ENCODE peak calls at places on chromosomes 1 and 21, in five cellular contexts. F, P, V, E and H are unnamed samples.
A peak's percentile ranks its signal among the peaks of the same experiment; 100 is the strongest.

GRCh38 chr1:168709896-168710305 is 19.1 kb downstream of the DPT start:
- DNase-seq in V (peak; percentile 88), P (no peak), F (no peak), E (peak; percentile 99), H (no peak)

GRCh38 chr1:239368436-239369109 is 17.8 kb upstream of the CHRM3 start:
- DNase-seq in E (peak; percentile 78), F (no peak), V (no peak), P (peak; percentile 11), H (no peak)

GRCh38 chr1:51242546-51242945 is 6.5 kb downstream of the RNF11 start:
- DNase-seq in E (no peak), V (no peak), P (no peak), F (no peak), H (no peak)

GRCh38 chr1:2493218-2493617 is 17.1 kb downstream of the PLCH2 start:
- DNase-seq in P (no peak), V (no peak), F (no peak), E (peak; percentile 32), H (no peak)

GRCh38 chr1:23444104-23444533 is 19.6 kb upstream of the TCEA3 start:
- DNase-seq in E (no peak), F (peak; percentile 72), V (peak; percentile 94), P (no peak), H (no peak)

GRCh38 chr1:53254011-53254640 is 15.8 kb upstream of the MAGOH start:
- DNase-seq in F (peak; percentile 74), V (peak; percentile 60), P (no peak), E (no peak), H (no peak)

GRCh38 chr1:101136739-101137138 is 100.1 kb upstream of the S1PR1 start:
- DNase-seq in E (peak; percentile 42), V (peak; percentile 28), F (peak; percentile 19), P (peak; percentile 50), H (peak; percentile 42)

GRCh38 chr1:9251501-9251900 is 16.9 kb downstream of the H6PD start:
- DNase-seq in F (no peak), E (no peak), V (no peak), P (no peak), H (no peak)

GRCh38 chr21:34530264-34530663 is 18.3 kb upstream of the KCNE1 start:
- DNase-seq in P (no peak), F (peak; percentile 86), E (no peak), V (peak; percentile 74), H (no peak)

GRCh38 chr21:43201491-43201890 is 32.7 kb downstream of the CRYAA start:
- DNase-seq in F (no peak), P (no peak), E (no peak), V (peak; percentile 3), H (peak; percentile 13)

GRCh38 chr1:63855942-63856341 is 82.1 kb downstream of the ROR1 start:
- DNase-seq in F (no peak), P (no peak), V (no peak), E (no peak), H (no peak)

GRCh38 chr1:52663716-52664115 is 30.7 kb downstream of the SHISAL2A start:
- DNase-seq in P (no peak), F (no peak), E (no peak), V (no peak), H (no peak)

GRCh38 chr1:243902100-243902499 is 52.1 kb upstream of the AKT3 start:
- DNase-seq in E (peak; percentile 58), P (no peak), V (no peak), F (no peak), H (no peak)

GRCh38 chr1:84687703-84688460 is 2.4 kb downstream of the SSX2IP start:
- DNase-seq in P (no peak), V (no peak), E (peak; percentile 63), F (peak; percentile 66), H (peak; percentile 19)

GRCh38 chr1:65001238-65001792 is 35.0 kb upstream of the JAK1 start:
- DNase-seq in F (peak; percentile 68), P (peak; percentile 75), V (peak; percentile 70), E (no peak), H (no peak)

GRCh38 chr1:46547481-46548383 is 3.7 kb downstream of the KNCN start:
- DNase-seq in P (peak; percentile 87), F (peak; percentile 62), V (peak; percentile 68), E (peak; percentile 70), H (peak; percentile 72)

GRCh38 chr1:41325801-41326200 is 35.4 kb upstream of the FOXO6 start:
- DNase-seq in V (no peak), E (peak; percentile 17), F (no peak), P (no peak), H (no peak)

GRCh38 chr21:32064511-32064910 is 191.7 kb downstream of the HUNK start:
- DNase-seq in P (no peak), F (no peak), V (no peak), E (no peak), H (no peak)

GRCh38 chr1:239606850-239607400 is 220.6 kb downstream of the CHRM3 start:
- DNase-seq in E (peak; percentile 54), V (no peak), P (no peak), F (no peak), H (no peak)

GRCh38 chr1:205567716-205568115 is 63.2 kb downstream of the CDK18 start:
- DNase-seq in E (no peak), V (no peak), P (peak; percentile 24), F (no peak), H (no peak)

GRCh38 chr1:3917761-3918160 is 17.7 kb upstream of the C1orf174 start:
- DNase-seq in E (no peak), P (no peak), V (no peak), F (no peak), H (no peak)

GRCh38 chr21:19065164-19065563 is 661.6 kb upstream of the TMPRSS15 start:
- DNase-seq in P (no peak), E (no peak), F (no peak), V (no peak), H (no peak)

GRCh38 chr1:13699510-13699909 is 478 bp upstream of the PRDM2 start:
- DNase-seq in E (peak; percentile 17), P (peak; percentile 34), F (no peak), V (peak; percentile 12), H (no peak)

GRCh38 chr1:54037476-54037875 is 15.5 kb downstream of the TMEM59 start:
- DNase-seq in F (peak; percentile 60), V (no peak), E (peak; percentile 23), P (no peak), H (no peak)

GRCh38 chr1:30754684-30755171 is 2.8 kb downstream of the LAPTM5 start:
- DNase-seq in E (no peak), P (no peak), V (no peak), F (no peak), H (peak; percentile 99)
- H3K4me2 ChIP-seq in E (no peak overlapping the region), P (no peak overlapping the region), V (no peak overlapping the region), F (no peak overlapping the region), H (peak overlapping the region; percentile 91)

DNA sequence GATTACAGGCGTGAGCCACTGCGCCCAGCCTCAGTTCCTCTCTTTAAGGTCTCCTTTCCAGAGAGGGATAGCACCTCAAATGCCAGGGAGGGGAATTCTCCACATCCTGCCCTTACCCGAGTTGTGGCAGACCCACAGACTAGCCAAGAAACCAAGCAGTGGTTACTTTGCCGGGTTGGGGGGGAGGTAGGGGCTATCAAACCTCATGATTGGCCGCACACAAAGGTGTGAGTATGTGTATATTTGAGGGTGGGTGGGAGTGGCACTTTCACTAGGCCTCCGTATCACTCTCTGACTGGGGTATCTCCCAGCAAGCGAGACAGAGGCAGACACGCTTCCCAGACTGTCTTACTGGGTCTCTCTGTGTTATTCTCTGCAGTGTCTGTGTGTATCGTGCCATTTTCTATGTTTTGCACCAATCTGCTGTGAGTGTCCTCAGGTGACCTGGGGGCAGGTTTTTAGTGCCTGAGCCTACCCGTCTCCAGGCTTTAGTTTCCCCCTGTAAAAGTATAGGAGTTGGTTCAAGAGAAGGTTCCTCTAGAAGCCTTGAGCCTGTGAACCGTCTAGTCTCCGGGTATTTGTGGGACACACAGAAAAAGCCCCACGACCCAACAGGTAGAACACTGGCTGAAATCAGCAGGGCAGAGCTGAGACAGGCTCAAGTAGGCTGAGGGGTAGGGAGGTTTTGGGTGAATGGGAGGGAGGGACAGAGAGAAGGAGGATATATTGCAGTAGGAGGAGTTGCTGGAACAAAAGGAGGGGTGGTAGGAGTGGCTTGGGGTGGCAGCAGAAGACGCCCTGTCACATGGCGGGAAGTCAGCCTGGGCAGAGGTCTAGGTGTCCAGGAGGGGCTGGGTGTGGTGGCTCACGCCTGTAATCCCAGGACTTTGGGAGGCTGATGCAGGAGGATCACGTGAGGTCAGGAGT is 10.3 kb downstream of the LMNA start:
- DNase-seq in P (peak; percentile 54), F (no peak), E (peak; percentile 50), V (peak; percentile 77), H (no peak)
- H3K4me1 ChIP-seq in P (peaks cover 56% of the 10 kb centered on the region), F (peaks cover 71% of the 10 kb centered on the region), E (peaks cover 96% of the 10 kb centered on the region), V (peaks cover 84% of the 10 kb centered on the region), H (peaks cover 31% of the 10 kb centered on the region)

DNA sequence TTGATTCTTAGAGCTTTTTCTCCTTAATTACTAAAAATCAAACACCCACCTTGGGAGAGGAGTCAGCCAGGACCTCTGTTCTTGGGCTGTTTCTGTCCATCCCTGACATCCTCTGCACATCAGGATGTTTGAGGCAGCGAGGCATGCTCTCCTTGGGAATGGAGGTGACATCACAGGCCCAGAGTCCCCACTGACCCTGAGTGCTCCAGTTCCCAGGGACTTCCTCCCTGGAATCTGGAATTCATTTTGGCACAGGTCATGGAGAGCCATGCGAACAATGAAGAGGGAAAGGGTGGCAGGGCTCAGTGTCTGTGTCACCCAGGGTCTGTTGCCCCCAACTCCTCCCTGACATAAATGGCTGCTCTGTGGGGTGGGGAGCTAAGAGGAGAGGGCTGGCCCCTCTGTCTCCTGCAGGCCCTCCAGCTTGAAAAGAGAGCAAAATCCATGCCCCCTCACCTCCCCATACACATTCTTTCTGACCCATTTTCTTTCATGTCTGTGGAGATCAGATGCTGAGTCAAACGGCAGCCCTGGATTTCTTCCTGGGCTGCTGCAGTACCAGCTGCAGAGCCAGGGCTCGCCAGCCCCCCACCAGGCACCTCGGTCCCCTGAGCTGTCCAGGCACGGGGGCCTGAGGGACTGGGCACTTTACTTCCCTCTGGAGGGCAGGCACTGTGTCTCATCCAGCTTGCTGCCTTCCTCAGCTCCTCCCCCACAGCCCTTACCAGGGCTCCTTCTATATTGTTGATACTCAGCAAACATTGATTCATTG is 102.0 kb downstream of the NMNAT2 start:
- DNase-seq in E (no peak), P (no peak), F (no peak), V (no peak), H (no peak)
- H3K27ac ChIP-seq in E (no peak overlapping the region), P (no peak overlapping the region), F (no peak overlapping the region), V (no peak overlapping the region), H (no peak overlapping the region)

GRCh38 chr1:226738995-226739695 is at the start of gene ITPKB:
- DNase-seq in F (peak; percentile 65), P (peak; percentile 48), E (peak; percentile 82), V (peak; percentile 88), H (peak; percentile 88)

GRCh38 chr1:226738421-226738994 is 574 bp downstream of the ITPKB start:
- DNase-seq in E (peak; percentile 60), P (peak; percentile 68), F (peak; percentile 30), V (peak; percentile 59), H (peak; percentile 85)

GRCh38 chr1:226736001-226736907 is 2.8 kb downstream of the ITPKB start:
- DNase-seq in P (peak; percentile 60), F (no peak), E (no peak), V (no peak), H (peak; percentile 48)

GRCh38 chr1:226736908-226737818 is 1.9 kb downstream of the ITPKB start:
- DNase-seq in F (peak; percentile 23), V (peak; percentile 62), E (peak; percentile 53), P (peak; percentile 75), H (peak; percentile 83)

GRCh38 chr1:226737819-226738420 is 1.2 kb downstream of the ITPKB start:
- DNase-seq in P (peak; percentile 60), E (peak; percentile 61), F (peak; percentile 43), V (peak; percentile 75), H (peak; percentile 73)
- H3K4me2 ChIP-seq in P (peak overlapping the region; percentile 100), E (peak overlapping the region; percentile 86), F (peak overlapping the region; percentile 95), V (peak overlapping the region; percentile 98), H (peak overlapping the region; percentile 85)